ENCODE peak calls at places on chromosomes 16 and 17, in seven cellular contexts. One of them, this sample, is unnamed.

GRCh38 chr16:2333772-2334379 is 6.7 kb downstream of the ABCA3 start:
- DNase-seq in mesendoderm: peak; percentile 59
- DNase-seq in H9: no peak
- DNase-seq in H1: no peak
- DNase-seq in IMR-90: no peak
- DNase-seq in mesenchymal stem cell: peak; percentile 48
- DNase-seq in trophoblast cell: no peak
- DNase-seq in this sample: no peak

GRCh38 chr16:55949518-55949917 is 74.3 kb upstream of the CES5A start:
- DNase-seq in mesendoderm: no peak
- DNase-seq in H9: no peak
- DNase-seq in H1: no peak
- DNase-seq in IMR-90: peak; percentile 31
- DNase-seq in mesenchymal stem cell: peak; percentile 8
- DNase-seq in trophoblast cell: peak; percentile 80
- DNase-seq in this sample: no peak

GRCh38 chr16:69669577-69669976 is 56.8 kb downstream of the NQO1 start:
- DNase-seq in mesendoderm: no peak
- DNase-seq in H9: no peak
- DNase-seq in H1: no peak
- DNase-seq in IMR-90: no peak
- DNase-seq in mesenchymal stem cell: no peak
- DNase-seq in trophoblast cell: no peak
- DNase-seq in this sample: no peak

GRCh38 chr16:88681709-88682451 is 4.4 kb downstream of the SNAI3 start:
- DNase-seq in mesendoderm: no peak
- DNase-seq in H9: no peak
- DNase-seq in H1: no peak
- DNase-seq in IMR-90: peak; percentile 15
- DNase-seq in mesenchymal stem cell: no peak
- DNase-seq in trophoblast cell: peak; percentile 24
- DNase-seq in this sample: no peak

GRCh38 chr17:76366247-76366646 is 12.5 kb upstream of the PRPSAP1 start:
- DNase-seq in mesendoderm: no peak
- DNase-seq in H9: peak; percentile 60
- DNase-seq in H1: no peak
- DNase-seq in IMR-90: no peak
- DNase-seq in mesenchymal stem cell: no peak
- DNase-seq in trophoblast cell: no peak
- DNase-seq in this sample: no peak

GRCh38 chr16:2924901-2925820 is 13.4 kb downstream of the FLYWCH1 start:
- DNase-seq in mesendoderm: peak; percentile 71
- DNase-seq in H9: peak; percentile 86
- DNase-seq in H1: peak; percentile 78
- DNase-seq in IMR-90: peak; percentile 33
- DNase-seq in mesenchymal stem cell: no peak
- DNase-seq in trophoblast cell: no peak
- DNase-seq in this sample: peak; percentile 36

GRCh38 chr17:6456914-6457687 is 12.8 kb downstream of the PIMREG start:
- DNase-seq in mesendoderm: peak; percentile 41
- DNase-seq in H9: peak; percentile 69
- DNase-seq in H1: no peak
- DNase-seq in IMR-90: peak; percentile 76
- DNase-seq in mesenchymal stem cell: peak; percentile 85
- DNase-seq in trophoblast cell: peak; percentile 23
- DNase-seq in this sample: no peak

GRCh38 chr16:12417830-12418229 is 385.9 kb downstream of the CPPED1 start:
- DNase-seq in mesendoderm: no peak
- DNase-seq in H9: no peak
- DNase-seq in H1: no peak
- DNase-seq in IMR-90: no peak
- DNase-seq in mesenchymal stem cell: no peak
- DNase-seq in trophoblast cell: no peak
- DNase-seq in this sample: no peak

GRCh38 chr17:60535382-60536279 is 9.6 kb upstream of the APPBP2 start:
- DNase-seq in mesendoderm: no peak
- DNase-seq in H9: no peak
- DNase-seq in H1: no peak
- DNase-seq in IMR-90: peak; percentile 98
- DNase-seq in mesenchymal stem cell: peak; percentile 97
- DNase-seq in trophoblast cell: no peak
- DNase-seq in this sample: no peak

GRCh38 chr17:73315481-73315880 is 3.7 kb upstream of the CDC42EP4 start:
- DNase-seq in mesendoderm: no peak
- DNase-seq in H9: peak; percentile 24
- DNase-seq in H1: no peak
- DNase-seq in IMR-90: no peak
- DNase-seq in mesenchymal stem cell: no peak
- DNase-seq in trophoblast cell: no peak
- DNase-seq in this sample: no peak

GRCh38 chr16:1152651-1153259 is at the start of gene CACNA1H:
- DNase-seq in mesendoderm: peak; percentile 37
- DNase-seq in H9: peak; percentile 53
- DNase-seq in H1: peak; percentile 81
- DNase-seq in IMR-90: no peak
- DNase-seq in mesenchymal stem cell: no peak
- DNase-seq in trophoblast cell: no peak
- DNase-seq in this sample: peak; percentile 68

GRCh38 chr17:57873261-57874057 is 23.6 kb upstream of the MRPS23 start:
- DNase-seq in mesendoderm: peak; percentile 60
- DNase-seq in H9: peak; percentile 36
- DNase-seq in H1: no peak
- DNase-seq in IMR-90: no peak
- DNase-seq in mesenchymal stem cell: no peak
- DNase-seq in trophoblast cell: no peak
- DNase-seq in this sample: no peak

GRCh38 chr17:37417852-37418251 is 11.2 kb downstream of the TADA2A start:
- DNase-seq in mesendoderm: no peak
- DNase-seq in H9: no peak
- DNase-seq in H1: no peak
- DNase-seq in IMR-90: peak; percentile 85
- DNase-seq in mesenchymal stem cell: peak; percentile 20
- DNase-seq in trophoblast cell: no peak
- DNase-seq in this sample: no peak

GRCh38 chr16:47129755-47130435 is 13.8 kb downstream of the NETO2 start:
- DNase-seq in mesendoderm: peak; percentile 24
- DNase-seq in H9: no peak
- DNase-seq in H1: no peak
- DNase-seq in IMR-90: no peak
- DNase-seq in mesenchymal stem cell: no peak
- DNase-seq in trophoblast cell: no peak
- DNase-seq in this sample: no peak

GRCh38 chr17:42904110-42904469 is 3.5 kb downstream of the G6PC1 start:
- DNase-seq in mesendoderm: no peak
- DNase-seq in H9: no peak
- DNase-seq in H1: no peak
- DNase-seq in IMR-90: no peak
- DNase-seq in mesenchymal stem cell: no peak
- DNase-seq in trophoblast cell: no peak
- DNase-seq in this sample: no peak

GRCh38 chr17:51045616-51046526 is 74.8 kb downstream of the SPAG9 start:
- DNase-seq in mesendoderm: peak; percentile 43
- DNase-seq in H9: no peak
- DNase-seq in H1: no peak
- DNase-seq in IMR-90: no peak
- DNase-seq in mesenchymal stem cell: no peak
- DNase-seq in trophoblast cell: no peak
- DNase-seq in this sample: peak; percentile 54

GRCh38 chr16:87203060-87203656 is 114.0 kb downstream of the C16orf95 start:
- DNase-seq in mesendoderm: peak; percentile 86
- DNase-seq in H9: peak; percentile 88
- DNase-seq in H1: peak; percentile 92
- DNase-seq in IMR-90: peak; percentile 77
- DNase-seq in mesenchymal stem cell: peak; percentile 88
- DNase-seq in trophoblast cell: peak; percentile 90
- DNase-seq in this sample: peak; percentile 64

GRCh38 chr16:86403541-86404163 is 106.7 kb upstream of the FOXF1 start:
- DNase-seq in mesendoderm: peak; percentile 37
- DNase-seq in H9: no peak
- DNase-seq in H1: no peak
- DNase-seq in IMR-90: no peak
- DNase-seq in mesenchymal stem cell: no peak
- DNase-seq in trophoblast cell: no peak
- DNase-seq in this sample: no peak

DNA sequence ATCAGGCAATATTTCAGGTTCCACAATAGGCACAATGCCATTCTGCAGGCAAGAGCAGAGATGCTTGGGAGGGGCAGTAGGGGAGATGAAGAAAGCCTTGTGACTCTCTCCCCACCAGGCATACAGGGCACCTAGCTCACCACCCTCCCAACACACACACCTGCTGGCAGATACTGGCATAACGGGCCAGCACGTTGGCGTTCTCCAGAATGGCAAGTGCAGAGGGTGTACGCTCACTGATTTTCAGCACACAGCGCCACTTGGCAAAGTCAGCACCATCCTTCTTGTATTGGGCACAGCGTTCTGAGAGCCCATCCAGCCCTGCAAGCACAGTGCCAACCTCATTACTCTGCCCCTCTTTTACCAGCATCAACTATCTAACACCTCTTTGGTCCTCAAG is 2.2 kb downstream of the ALDOC start:
- DNase-seq in mesendoderm: no peak
- DNase-seq in H9: no peak
- DNase-seq in H1: no peak
- DNase-seq in IMR-90: no peak
- DNase-seq in mesenchymal stem cell: no peak
- DNase-seq in trophoblast cell: no peak
- DNase-seq in this sample: no peak
- H2AK5ac ChIP-seq in mesendoderm: no peak overlapping the region
- H2AK5ac ChIP-seq in H9: no peak overlapping the region
- H2AK5ac ChIP-seq in H1: no peak overlapping the region
- H2AK5ac ChIP-seq in IMR-90: no peak overlapping the region
- H2AK5ac ChIP-seq in mesenchymal stem cell: no peak overlapping the region
- H2AK5ac ChIP-seq in trophoblast cell: no peak overlapping the region
- H2AK5ac ChIP-seq in this sample: no peak overlapping the region

DNA sequence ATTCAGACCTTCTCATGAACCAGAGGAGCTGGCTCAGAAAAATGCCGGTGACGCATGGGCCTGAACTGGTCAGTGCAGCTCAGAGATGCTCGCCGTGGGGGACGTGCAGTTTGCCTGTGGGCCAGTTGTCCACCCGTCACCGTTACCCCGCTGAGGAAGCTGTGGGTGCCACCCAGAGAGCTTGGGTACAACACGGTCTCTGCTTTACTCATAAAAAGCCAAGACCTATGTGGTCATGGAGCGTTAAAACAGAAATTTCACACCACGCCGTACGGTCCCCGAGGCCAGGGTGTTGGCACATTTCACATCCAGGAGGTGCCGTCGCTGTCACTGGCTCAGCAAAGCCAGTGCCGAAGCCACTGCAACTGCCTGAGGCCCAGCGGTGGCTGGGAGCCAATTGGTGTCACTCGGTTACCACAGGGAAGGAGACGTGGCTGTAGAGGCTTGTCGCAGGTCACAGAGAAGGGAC is 120.9 kb downstream of the METRNL start:
- DNase-seq in mesendoderm: no peak
- DNase-seq in H9: no peak
- DNase-seq in H1: no peak
- DNase-seq in IMR-90: peak; percentile 26
- DNase-seq in mesenchymal stem cell: no peak
- DNase-seq in trophoblast cell: peak; percentile 67
- DNase-seq in this sample: no peak
- H3K4me2 ChIP-seq in mesendoderm: no peak overlapping the region
- H3K4me2 ChIP-seq in H9: no peak overlapping the region
- H3K4me2 ChIP-seq in H1: no peak overlapping the region
- H3K4me2 ChIP-seq in IMR-90: no peak overlapping the region
- H3K4me2 ChIP-seq in mesenchymal stem cell: no peak overlapping the region
- H3K4me2 ChIP-seq in trophoblast cell: no peak overlapping the region
- H3K4me2 ChIP-seq in this sample: no peak overlapping the region

GRCh38 chr16:6031567-6031966 is 934.0 kb upstream of the EEF2KMT start:
- DNase-seq in mesendoderm: no peak
- DNase-seq in H9: no peak
- DNase-seq in H1: no peak
- DNase-seq in IMR-90: no peak
- DNase-seq in mesenchymal stem cell: no peak
- DNase-seq in trophoblast cell: no peak
- DNase-seq in this sample: no peak

GRCh38 chr16:6035161-6035560 is 937.6 kb upstream of the EEF2KMT start:
- DNase-seq in mesendoderm: peak; percentile 9
- DNase-seq in H9: no peak
- DNase-seq in H1: no peak
- DNase-seq in IMR-90: no peak
- DNase-seq in mesenchymal stem cell: no peak
- DNase-seq in trophoblast cell: no peak
- DNase-seq in this sample: no peak

GRCh38 chr16:6027733-6028132 is 930.1 kb upstream of the EEF2KMT start:
- DNase-seq in mesendoderm: no peak
- DNase-seq in H9: no peak
- DNase-seq in H1: no peak
- DNase-seq in IMR-90: no peak
- DNase-seq in mesenchymal stem cell: no peak
- DNase-seq in trophoblast cell: no peak
- DNase-seq in this sample: no peak

GRCh38 chr16:6032438-6032837 is 934.8 kb upstream of the EEF2KMT start:
- DNase-seq in mesendoderm: no peak
- DNase-seq in H9: no peak
- DNase-seq in H1: no peak
- DNase-seq in IMR-90: no peak
- DNase-seq in mesenchymal stem cell: no peak
- DNase-seq in trophoblast cell: no peak
- DNase-seq in this sample: no peak

GRCh38 chr16:6031102-6031501 is 933.5 kb upstream of the EEF2KMT start:
- DNase-seq in mesendoderm: no peak
- DNase-seq in H9: no peak
- DNase-seq in H1: no peak
- DNase-seq in IMR-90: no peak
- DNase-seq in mesenchymal stem cell: no peak
- DNase-seq in trophoblast cell: no peak
- DNase-seq in this sample: no peak
- H4K8ac ChIP-seq in mesendoderm: no peak overlapping the region
- H4K8ac ChIP-seq in H9: no peak overlapping the region
- H4K8ac ChIP-seq in H1: no peak overlapping the region
- H4K8ac ChIP-seq in IMR-90: no peak overlapping the region
- H4K8ac ChIP-seq in mesenchymal stem cell: no peak overlapping the region
- H4K8ac ChIP-seq in trophoblast cell: no peak overlapping the region
- H4K8ac ChIP-seq in this sample: no peak overlapping the region

GRCh38 chr17:41553987-41554680 is 17.7 kb downstream of the KRT9 start:
- DNase-seq in mesendoderm: no peak
- DNase-seq in H9: no peak
- DNase-seq in H1: no peak
- DNase-seq in IMR-90: no peak
- DNase-seq in mesenchymal stem cell: no peak
- DNase-seq in trophoblast cell: no peak
- DNase-seq in this sample: no peak

GRCh38 chr17:41555105-41555887 is 16.6 kb downstream of the KRT9 start:
- DNase-seq in mesendoderm: no peak
- DNase-seq in H9: no peak
- DNase-seq in H1: no peak
- DNase-seq in IMR-90: no peak
- DNase-seq in mesenchymal stem cell: no peak
- DNase-seq in trophoblast cell: no peak
- DNase-seq in this sample: no peak

GRCh38 chr17:41556931-41557330 is 14.9 kb downstream of the KRT9 start:
- DNase-seq in mesendoderm: no peak
- DNase-seq in H9: no peak
- DNase-seq in H1: no peak
- DNase-seq in IMR-90: no peak
- DNase-seq in mesenchymal stem cell: no peak
- DNase-seq in trophoblast cell: no peak
- DNase-seq in this sample: no peak

GRCh38 chr17:41563607-41564006 is 8.3 kb downstream of the KRT9 start:
- DNase-seq in mesendoderm: peak; percentile 67
- DNase-seq in H9: no peak
- DNase-seq in H1: no peak
- DNase-seq in IMR-90: no peak
- DNase-seq in mesenchymal stem cell: no peak
- DNase-seq in trophoblast cell: no peak
- DNase-seq in this sample: no peak

GRCh38 chr17:41559548-41559947 is 12.3 kb downstream of the KRT9 start:
- DNase-seq in mesendoderm: no peak
- DNase-seq in H9: no peak
- DNase-seq in H1: no peak
- DNase-seq in IMR-90: peak; percentile 41
- DNase-seq in mesenchymal stem cell: peak; percentile 39
- DNase-seq in trophoblast cell: peak; percentile 5
- DNase-seq in this sample: no peak
- H2AK5ac ChIP-seq in mesendoderm: no peak overlapping the region
- H2AK5ac ChIP-seq in H9: no peak overlapping the region
- H2AK5ac ChIP-seq in H1: no peak overlapping the region
- H2AK5ac ChIP-seq in IMR-90: no peak overlapping the region
- H2AK5ac ChIP-seq in mesenchymal stem cell: no peak overlapping the region
- H2AK5ac ChIP-seq in trophoblast cell: no peak overlapping the region
- H2AK5ac ChIP-seq in this sample: no peak overlapping the region